ENCODE peak calls at places on chromosomes 13 and 19, in five cellular contexts. P is gastrocnemius medialis, R is psoas muscle, U is EH, T is HL-60. H is an unnamed sample.

GRCh38 chr19:35596366-35596999 is 10.5 kb downstream of the PMIS2 start:
- DNase-seq in P (no peak), R (no peak), U (peak; percentile 32), T (no peak), H (no peak)

GRCh38 chr13:45500492-45501174 is 35.9 kb downstream of the COG3 start:
- DNase-seq in P (no peak), R (no peak), U (peak; percentile 91), T (peak; percentile 70), H (no peak)

GRCh38 chr13:109666656-109667448 is 119.5 kb downstream of the IRS2 start:
- DNase-seq in P (no peak), R (no peak), U (no peak), T (no peak), H (no peak)

GRCh38 chr13:114132419-114133121 is at the start of gene RASA3:
- DNase-seq in P (peak; percentile 66), R (peak; percentile 87), U (peak; percentile 84), T (peak; percentile 73), H (peak; percentile 87)

GRCh38 chr19:54162241-54162805 is 2.8 kb upstream of the LENG1 start:
- DNase-seq in P (peak; percentile 68), R (peak; percentile 90), U (peak; percentile 71), T (peak; percentile 95), H (peak; percentile 89)

GRCh38 chr19:1470864-1471513 is 8.0 kb downstream of the C19orf25 start:
- DNase-seq in P (no peak), R (peak; percentile 56), U (peak; percentile 35), T (no peak), H (no peak)

GRCh38 chr19:10000171-10000826 is 10.0 kb downstream of the COL5A3 start:
- DNase-seq in P (peak; percentile 25), R (peak; percentile 73), U (peak; percentile 80), T (peak; percentile 51), H (peak; percentile 87)

GRCh38 chr13:104816716-104817115 is 1718.7 kb downstream of the EFNB2 start:
- DNase-seq in P (no peak), R (no peak), U (no peak), T (no peak), H (no peak)

GRCh38 chr13:98653471-98653985 is 76.6 kb upstream of the STK24 start:
- DNase-seq in P (peak; percentile 72), R (peak; percentile 79), U (peak; percentile 76), T (peak; percentile 75), H (peak; percentile 87)

GRCh38 chr19:55482967-55483671 is 1.9 kb upstream of the NAT14 start:
- DNase-seq in P (no peak), R (peak; percentile 53), U (no peak), T (no peak), H (no peak)

H was measured in sciatic nerve.